ENCODE peak calls at places on chromosomes 5 and 9, in seven cellular contexts. One of them, this sample, is unnamed.

GRCh38 chr9:129752915-129753724 is at the start of gene PTGES:
- DNase-seq in SK-N-SH: peak; percentile 86
- DNase-seq in endothelial cell of umbilical vein: peak; percentile 47
- DNase-seq in trophoblast cell: peak; percentile 89
- DNase-seq in DND-41: peak; percentile 53
- DNase-seq in fibroblast of lung: peak; percentile 83
- DNase-seq in GM12878: no peak
- DNase-seq in this sample: peak; percentile 79

GRCh38 chr5:40486437-40487270 is 193.1 kb upstream of the PTGER4 start:
- DNase-seq in DND-41: peak; percentile 49
- DNase-seq in endothelial cell of umbilical vein: no peak
- DNase-seq in trophoblast cell: peak; percentile 24
- DNase-seq in SK-N-SH: no peak
- DNase-seq in GM12878: peak; percentile 82
- DNase-seq in fibroblast of lung: peak; percentile 58
- DNase-seq in this sample: no peak

GRCh38 chr5:143040622-143041021 is 270.4 kb downstream of the ARHGAP26 start:
- DNase-seq in fibroblast of lung: no peak
- DNase-seq in SK-N-SH: no peak
- DNase-seq in GM12878: no peak
- DNase-seq in endothelial cell of umbilical vein: no peak
- DNase-seq in trophoblast cell: no peak
- DNase-seq in DND-41: no peak
- DNase-seq in this sample: no peak

GRCh38 chr9:21796768-21797167 is 5.7 kb upstream of the MTAP start:
- DNase-seq in endothelial cell of umbilical vein: no peak
- DNase-seq in DND-41: no peak
- DNase-seq in trophoblast cell: peak; percentile 87
- DNase-seq in SK-N-SH: no peak
- DNase-seq in GM12878: no peak
- DNase-seq in fibroblast of lung: peak; percentile 74
- DNase-seq in this sample: no peak

GRCh38 chr5:51821697-51822096 is 438.4 kb downstream of the ISL1 start:
- DNase-seq in endothelial cell of umbilical vein: peak; percentile 88
- DNase-seq in SK-N-SH: no peak
- DNase-seq in trophoblast cell: no peak
- DNase-seq in DND-41: no peak
- DNase-seq in fibroblast of lung: no peak
- DNase-seq in GM12878: no peak
- DNase-seq in this sample: no peak

GRCh38 chr5:179799644-179799973 is 5.8 kb downstream of the LTC4S start:
- DNase-seq in DND-41: no peak
- DNase-seq in endothelial cell of umbilical vein: no peak
- DNase-seq in SK-N-SH: no peak
- DNase-seq in GM12878: no peak
- DNase-seq in trophoblast cell: no peak
- DNase-seq in fibroblast of lung: no peak
- DNase-seq in this sample: no peak

GRCh38 chr9:25225938-25226760 is 452.1 kb downstream of the TUSC1 start:
- DNase-seq in fibroblast of lung: no peak
- DNase-seq in endothelial cell of umbilical vein: no peak
- DNase-seq in DND-41: no peak
- DNase-seq in SK-N-SH: no peak
- DNase-seq in trophoblast cell: no peak
- DNase-seq in GM12878: no peak
- DNase-seq in this sample: no peak

GRCh38 chr9:75992480-75993206 is 102.2 kb downstream of the PCSK5 start:
- DNase-seq in GM12878: no peak
- DNase-seq in DND-41: no peak
- DNase-seq in fibroblast of lung: no peak
- DNase-seq in endothelial cell of umbilical vein: no peak
- DNase-seq in SK-N-SH: no peak
- DNase-seq in trophoblast cell: no peak
- DNase-seq in this sample: no peak

GRCh38 chr5:149750596-149750995 is 20.5 kb downstream of the PPARGC1B start:
- DNase-seq in DND-41: no peak
- DNase-seq in fibroblast of lung: no peak
- DNase-seq in endothelial cell of umbilical vein: no peak
- DNase-seq in trophoblast cell: no peak
- DNase-seq in SK-N-SH: no peak
- DNase-seq in GM12878: no peak
- DNase-seq in this sample: no peak

GRCh38 chr5:72328172-72328571 is 8.0 kb downstream of the PTCD2 start:
- DNase-seq in trophoblast cell: no peak
- DNase-seq in SK-N-SH: peak; percentile 12
- DNase-seq in endothelial cell of umbilical vein: no peak
- DNase-seq in fibroblast of lung: peak; percentile 75
- DNase-seq in DND-41: no peak
- DNase-seq in GM12878: no peak
- DNase-seq in this sample: no peak

GRCh38 chr5:132205385-132206125 is 22.1 kb downstream of the P4HA2 start:
- DNase-seq in trophoblast cell: no peak
- DNase-seq in DND-41: no peak
- DNase-seq in GM12878: no peak
- DNase-seq in SK-N-SH: no peak
- DNase-seq in fibroblast of lung: peak; percentile 26
- DNase-seq in endothelial cell of umbilical vein: peak; percentile 53
- DNase-seq in this sample: no peak

GRCh38 chr9:108996653-108997052 is 16.6 kb downstream of the CTNNAL1 start:
- DNase-seq in fibroblast of lung: peak; percentile 16
- DNase-seq in GM12878: no peak
- DNase-seq in SK-N-SH: no peak
- DNase-seq in trophoblast cell: no peak
- DNase-seq in endothelial cell of umbilical vein: no peak
- DNase-seq in DND-41: no peak
- DNase-seq in this sample: no peak

GRCh38 chr9:13628526-13628925 is 349.0 kb upstream of the MPDZ start:
- DNase-seq in trophoblast cell: no peak
- DNase-seq in endothelial cell of umbilical vein: no peak
- DNase-seq in fibroblast of lung: peak; percentile 21
- DNase-seq in DND-41: no peak
- DNase-seq in GM12878: no peak
- DNase-seq in SK-N-SH: no peak
- DNase-seq in this sample: no peak

GRCh38 chr5:180618830-180619562 is 27.7 kb upstream of the SCGB3A1 start:
- DNase-seq in endothelial cell of umbilical vein: no peak
- DNase-seq in DND-41: no peak
- DNase-seq in trophoblast cell: no peak
- DNase-seq in GM12878: no peak
- DNase-seq in SK-N-SH: peak; percentile 91
- DNase-seq in fibroblast of lung: peak; percentile 63
- DNase-seq in this sample: peak; percentile 82

GRCh38 chr5:10482791-10483530 is 41.3 kb downstream of the ROPN1L start:
- DNase-seq in GM12878: no peak
- DNase-seq in DND-41: no peak
- DNase-seq in endothelial cell of umbilical vein: no peak
- DNase-seq in SK-N-SH: no peak
- DNase-seq in fibroblast of lung: no peak
- DNase-seq in trophoblast cell: no peak
- DNase-seq in this sample: no peak

GRCh38 chr5:10602031-10602806 is 38.3 kb downstream of the ANKRD33B start:
- DNase-seq in GM12878: no peak
- DNase-seq in fibroblast of lung: no peak
- DNase-seq in DND-41: no peak
- DNase-seq in SK-N-SH: no peak
- DNase-seq in endothelial cell of umbilical vein: no peak
- DNase-seq in trophoblast cell: no peak
- DNase-seq in this sample: no peak

GRCh38 chr5:173568128-173568527 is 48.3 kb downstream of the BOD1 start:
- DNase-seq in SK-N-SH: no peak
- DNase-seq in endothelial cell of umbilical vein: no peak
- DNase-seq in GM12878: no peak
- DNase-seq in trophoblast cell: no peak
- DNase-seq in fibroblast of lung: no peak
- DNase-seq in DND-41: no peak
- DNase-seq in this sample: no peak

GRCh38 chr5:72203251-72203845 is 96.1 kb downstream of the MAP1B start:
- DNase-seq in trophoblast cell: peak; percentile 49
- DNase-seq in DND-41: no peak
- DNase-seq in endothelial cell of umbilical vein: no peak
- DNase-seq in SK-N-SH: no peak
- DNase-seq in fibroblast of lung: peak; percentile 84
- DNase-seq in GM12878: no peak
- DNase-seq in this sample: no peak

GRCh38 chr9:36968574-36969215 is 65.4 kb downstream of the PAX5 start:
- DNase-seq in DND-41: no peak
- DNase-seq in SK-N-SH: no peak
- DNase-seq in endothelial cell of umbilical vein: no peak
- DNase-seq in trophoblast cell: no peak
- DNase-seq in GM12878: no peak
- DNase-seq in fibroblast of lung: no peak
- DNase-seq in this sample: no peak

GRCh38 chr5:142048272-142048671 is 35.4 kb upstream of the GNPDA1 start:
- DNase-seq in endothelial cell of umbilical vein: no peak
- DNase-seq in GM12878: no peak
- DNase-seq in trophoblast cell: no peak
- DNase-seq in DND-41: no peak
- DNase-seq in fibroblast of lung: no peak
- DNase-seq in SK-N-SH: no peak
- DNase-seq in this sample: peak; percentile 17

GRCh38 chr9:132026932-132027585 is 52.6 kb downstream of the MED27 start:
- DNase-seq in trophoblast cell: peak; percentile 37
- DNase-seq in GM12878: no peak
- DNase-seq in fibroblast of lung: peak; percentile 82
- DNase-seq in SK-N-SH: no peak
- DNase-seq in endothelial cell of umbilical vein: no peak
- DNase-seq in DND-41: no peak
- DNase-seq in this sample: no peak

GRCh38 chr9:76987594-76988200 is 31.8 kb upstream of the FOXB2 start:
- DNase-seq in trophoblast cell: peak; percentile 74
- DNase-seq in DND-41: no peak
- DNase-seq in GM12878: peak; percentile 5
- DNase-seq in endothelial cell of umbilical vein: peak; percentile 15
- DNase-seq in SK-N-SH: no peak
- DNase-seq in fibroblast of lung: peak; percentile 32
- DNase-seq in this sample: peak; percentile 74

GRCh38 chr5:180253036-180253824 is 38.7 kb downstream of the MAPK9 start:
- DNase-seq in DND-41: peak; percentile 13
- DNase-seq in endothelial cell of umbilical vein: no peak
- DNase-seq in GM12878: no peak
- DNase-seq in SK-N-SH: no peak
- DNase-seq in trophoblast cell: no peak
- DNase-seq in fibroblast of lung: no peak
- DNase-seq in this sample: no peak

GRCh38 chr5:100900142-100900795 is 2.8 kb downstream of the ST8SIA4 start:
- DNase-seq in SK-N-SH: no peak
- DNase-seq in trophoblast cell: peak; percentile 42
- DNase-seq in GM12878: no peak
- DNase-seq in DND-41: peak; percentile 70
- DNase-seq in endothelial cell of umbilical vein: peak; percentile 85
- DNase-seq in fibroblast of lung: peak; percentile 51
- DNase-seq in this sample: peak; percentile 44

GRCh38 chr9:129895376-129896268 is 60.4 kb downstream of the USP20 start:
- DNase-seq in trophoblast cell: no peak
- DNase-seq in fibroblast of lung: no peak
- DNase-seq in GM12878: no peak
- DNase-seq in DND-41: peak; percentile 74
- DNase-seq in endothelial cell of umbilical vein: no peak
- DNase-seq in SK-N-SH: no peak
- DNase-seq in this sample: no peak

GRCh38 chr5:43000198-43000840 is 39.8 kb downstream of the ANXA2R start:
- DNase-seq in GM12878: no peak
- DNase-seq in fibroblast of lung: peak; percentile 73
- DNase-seq in trophoblast cell: peak; percentile 71
- DNase-seq in DND-41: no peak
- DNase-seq in SK-N-SH: no peak
- DNase-seq in endothelial cell of umbilical vein: no peak
- DNase-seq in this sample: peak; percentile 73

GRCh38 chr5:124860271-124860670 is 113.8 kb upstream of the ZNF608 start:
- DNase-seq in DND-41: no peak
- DNase-seq in GM12878: no peak
- DNase-seq in trophoblast cell: no peak
- DNase-seq in fibroblast of lung: peak; percentile 48
- DNase-seq in endothelial cell of umbilical vein: no peak
- DNase-seq in SK-N-SH: peak; percentile 8
- DNase-seq in this sample: no peak

GRCh38 chr5:124858612-124859011 is 112.2 kb upstream of the ZNF608 start:
- DNase-seq in DND-41: no peak
- DNase-seq in SK-N-SH: peak; percentile 47
- DNase-seq in endothelial cell of umbilical vein: no peak
- DNase-seq in GM12878: no peak
- DNase-seq in fibroblast of lung: no peak
- DNase-seq in trophoblast cell: no peak
- DNase-seq in this sample: no peak

GRCh38 chr5:124856726-124857125 is 110.3 kb upstream of the ZNF608 start:
- DNase-seq in trophoblast cell: no peak
- DNase-seq in SK-N-SH: no peak
- DNase-seq in fibroblast of lung: peak; percentile 15
- DNase-seq in endothelial cell of umbilical vein: no peak
- DNase-seq in GM12878: no peak
- DNase-seq in DND-41: peak; percentile 52
- DNase-seq in this sample: no peak

GRCh38 chr5:124859027-124859426 is 112.6 kb upstream of the ZNF608 start:
- DNase-seq in GM12878: no peak
- DNase-seq in trophoblast cell: peak; percentile 9
- DNase-seq in endothelial cell of umbilical vein: no peak
- DNase-seq in fibroblast of lung: no peak
- DNase-seq in SK-N-SH: peak; percentile 64
- DNase-seq in DND-41: no peak
- DNase-seq in this sample: no peak
- H3K4me2 ChIP-seq in GM12878: no peak overlapping the region
- H3K4me2 ChIP-seq in trophoblast cell: no peak overlapping the region
- H3K4me2 ChIP-seq in endothelial cell of umbilical vein: no peak overlapping the region
- H3K4me2 ChIP-seq in fibroblast of lung: no peak overlapping the region
- H3K4me2 ChIP-seq in SK-N-SH: no peak overlapping the region
- H3K4me2 ChIP-seq in DND-41: no peak overlapping the region
- H3K4me2 ChIP-seq in this sample: no peak overlapping the region

GRCh38 chr5:67003373-67003905 is 193.2 kb downstream of the CD180 start:
- DNase-seq in fibroblast of lung: peak; percentile 50
- DNase-seq in DND-41: no peak
- DNase-seq in SK-N-SH: no peak
- DNase-seq in trophoblast cell: no peak
- DNase-seq in endothelial cell of umbilical vein: no peak
- DNase-seq in GM12878: no peak
- DNase-seq in this sample: no peak
- H3K9ac ChIP-seq in fibroblast of lung: no peak overlapping the region
- H3K9ac ChIP-seq in DND-41: peak overlapping the region; percentile 70
- H3K9ac ChIP-seq in SK-N-SH: peak overlapping the region; percentile 44
- H3K9ac ChIP-seq in trophoblast cell: peak overlapping the region; percentile 41
- H3K9ac ChIP-seq in endothelial cell of umbilical vein: peak overlapping the region; percentile 97
- H3K9ac ChIP-seq in GM12878: no peak overlapping the region
- H3K9ac ChIP-seq in this sample: no peak overlapping the region

GRCh38 chr9:99660191-99660636 is 161.5 kb upstream of the NR4A3 start:
- DNase-seq in fibroblast of lung: no peak
- DNase-seq in endothelial cell of umbilical vein: no peak
- DNase-seq in trophoblast cell: peak; percentile 3
- DNase-seq in SK-N-SH: no peak
- DNase-seq in DND-41: no peak
- DNase-seq in GM12878: peak; percentile 78
- DNase-seq in this sample: no peak
- H2AFZ ChIP-seq in fibroblast of lung: no peak overlapping the region
- H2AFZ ChIP-seq in endothelial cell of umbilical vein: no peak overlapping the region
- H2AFZ ChIP-seq in trophoblast cell: no peak overlapping the region
- H2AFZ ChIP-seq in SK-N-SH: no peak overlapping the region
- H2AFZ ChIP-seq in DND-41: no peak overlapping the region
- H2AFZ ChIP-seq in GM12878: no peak overlapping the region
- H2AFZ ChIP-seq in this sample: no peak overlapping the region

DNA sequence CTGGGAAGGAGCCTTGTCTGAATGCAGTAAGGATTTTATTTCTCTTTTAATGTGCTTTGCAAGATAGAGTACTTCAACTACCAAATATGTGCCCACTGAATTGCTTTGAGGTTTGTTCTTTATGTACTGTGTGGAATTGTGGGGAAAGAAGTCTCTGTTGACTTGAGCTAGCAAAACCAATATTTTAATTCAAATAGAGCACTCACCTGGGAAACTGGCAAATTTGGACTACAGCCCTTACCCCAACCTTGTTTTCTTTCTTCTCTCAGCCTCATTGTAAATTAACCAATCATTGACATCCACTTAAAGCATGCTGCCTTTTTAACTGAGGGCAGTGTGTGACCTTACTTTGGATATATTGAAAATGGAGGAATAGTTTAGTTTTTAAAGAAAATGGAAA is 409.0 kb downstream of the SPATA31D1 start:
- DNase-seq in fibroblast of lung: no peak
- DNase-seq in DND-41: no peak
- DNase-seq in GM12878: no peak
- DNase-seq in trophoblast cell: no peak
- DNase-seq in SK-N-SH: no peak
- DNase-seq in endothelial cell of umbilical vein: no peak
- DNase-seq in this sample: no peak
- H3K4me2 ChIP-seq in fibroblast of lung: no peak overlapping the region
- H3K4me2 ChIP-seq in DND-41: no peak overlapping the region
- H3K4me2 ChIP-seq in GM12878: no peak overlapping the region
- H3K4me2 ChIP-seq in trophoblast cell: no peak overlapping the region
- H3K4me2 ChIP-seq in SK-N-SH: no peak overlapping the region
- H3K4me2 ChIP-seq in endothelial cell of umbilical vein: no peak overlapping the region
- H3K4me2 ChIP-seq in this sample: no peak overlapping the region

This sample was measured in neural progenitor cell.